ENCODE peak calls at places on chromosomes 3 and 15, in four cellular contexts. S, V, Q and B are unnamed samples.

GRCh38 chr3:18946524-18946923 is 201.8 kb upstream of the KCNH8 start:
- DNase-seq in V (no peak), S (no peak), Q (no peak), B (no peak)

GRCh38 chr3:46573701-46574100 is 7.6 kb upstream of the LRRC2 start:
- DNase-seq in S (no peak), V (no peak), Q (no peak), B (no peak)

GRCh38 chr3:85342915-85343314 is 384.1 kb downstream of the CADM2 start:
- DNase-seq in Q (no peak), S (no peak), V (no peak), B (peak)

GRCh38 chr3:179811321-179812095 is 158.7 kb downstream of the USP13 start:
- DNase-seq in Q (peak), S (peak), V (peak), B (peak)

GRCh38 chr3:177551431-177551836 is 354.2 kb upstream of the TBL1XR1 start:
- DNase-seq in S (no peak), V (no peak), Q (no peak), B (no peak)

GRCh38 chr3:169509780-169510179 is 153.7 kb downstream of the MECOM start:
- DNase-seq in Q (no peak), S (no peak), V (no peak), B (no peak)

GRCh38 chr3:152657002-152657400 is 177.9 kb upstream of the P2RY1 start:
- DNase-seq in S (no peak), V (peak), Q (no peak), B (no peak)

GRCh38 chr3:51718547-51719412 is 11.9 kb downstream of the GRM2 start:
- DNase-seq in Q (peak), S (peak), V (peak), B (peak)

GRCh38 chr3:65871305-65872141 is 167.2 kb downstream of the MAGI1 start:
- DNase-seq in V (peak), Q (no peak), S (no peak), B (peak)

GRCh38 chr3:131907809-131908208 is 127.0 kb downstream of the CPNE4 start:
- DNase-seq in S (peak), V (no peak), Q (peak), B (no peak)

GRCh38 chr3:16723994-16724393 is 118.8 kb upstream of the DAZL start:
- DNase-seq in S (peak), Q (peak), V (peak), B (no peak)

GRCh38 chr15:39580630-39581500 is at the start of gene THBS1:
- DNase-seq in S (peak), Q (peak), V (peak), B (peak)

GRCh38 chr3:182920515-182921084 is 59.7 kb downstream of the DCUN1D1 start:
- DNase-seq in V (no peak), Q (no peak), S (peak), B (peak)

GRCh38 chr15:55344206-55344605 is 25.2 kb downstream of the PIGB start:
- DNase-seq in Q (peak), V (no peak), S (no peak), B (no peak)

GRCh38 chr3:123085293-123085949 is 18.6 kb downstream of the PDIA5 start:
- DNase-seq in S (no peak), Q (no peak), V (no peak), B (no peak)

GRCh38 chr15:88509321-88509720 is 37.2 kb downstream of the DET1 start:
- DNase-seq in S (no peak), Q (no peak), V (no peak), B (no peak)

GRCh38 chr3:182214406-182214805 is 502.7 kb downstream of the SOX2 start:
- DNase-seq in Q (no peak), V (no peak), S (peak), B (no peak)

GRCh38 chr3:126135056-126135397 is 45.4 kb downstream of the ALDH1L1 start:
- DNase-seq in Q (no peak), V (no peak), S (no peak), B (no peak)

GRCh38 chr3:140233702-140234101 is 298.7 kb downstream of the CLSTN2 start:
- DNase-seq in S (no peak), Q (no peak), V (no peak), B (no peak)

GRCh38 chr3:132276228-132276906 is 40.8 kb upstream of the ACP3 start:
- DNase-seq in V (no peak), Q (no peak), S (no peak), B (no peak)

GRCh38 chr3:71197841-71198565 is 385.5 kb downstream of the FOXP1 start:
- DNase-seq in V (no peak), S (no peak), Q (no peak), B (peak)

GRCh38 chr15:85276508-85276907 is 103.9 kb upstream of the AKAP13 start:
- DNase-seq in Q (no peak), V (no peak), S (no peak), B (no peak)

GRCh38 chr3:167406876-167407492 is 26.9 kb upstream of the ZBBX start:
- DNase-seq in S (peak), V (peak), Q (peak), B (no peak)

GRCh38 chr3:107285197-107285596 is 92.0 kb upstream of the CCDC54 start:
- DNase-seq in V (no peak), Q (no peak), S (peak), B (no peak)

GRCh38 chr3:58414538-58415197 is 19.0 kb downstream of the PDHB start:
- DNase-seq in Q (peak), S (peak), V (peak), B (peak)

GRCh38 chr3:187841552-187841951 is 96.3 kb upstream of the BCL6 start:
- DNase-seq in V (no peak), S (peak), Q (peak), B (peak)

GRCh38 chr3:62186967-62187366 is 186.4 kb downstream of the FEZF2 start:
- DNase-seq in V (no peak), S (peak), Q (peak), B (peak)